ENCODE peak calls at places on chromosomes 7 and 10, in four cellular contexts. C is lower leg skin; Z is CD8-positive, alpha-beta T cell; X is dorsolateral prefrontal cortex. V is an unnamed sample.

GRCh38 chr10:121751191-121751760 is 153.0 kb upstream of the FGFR2 start:
- DNase-seq in C (no peak), Z (no peak), X (no peak), V (no peak)

GRCh38 chr10:98610855-98611254 is 164.1 kb upstream of the HPS1 start:
- DNase-seq in C (no peak), X (peak), Z (no peak), V (no peak)

GRCh38 chr10:62153191-62153590 is 115.5 kb downstream of the RTKN2 start:
- DNase-seq in C (no peak), X (no peak), Z (no peak), V (no peak)

GRCh38 chr7:50921114-50921513 is 138.4 kb upstream of the GRB10 start:
- DNase-seq in X (no peak), C (no peak), Z (no peak), V (no peak)

GRCh38 chr10:13872411-13872810 is 285.6 kb downstream of the PRPF18 start:
- DNase-seq in C (no peak), X (no peak), Z (no peak), V (no peak)

GRCh38 chr7:150464962-150465361 is 14.5 kb downstream of the GIMAP8 start:
- DNase-seq in X (no peak), Z (no peak), C (no peak), V (no peak)

GRCh38 chr10:69336952-69337311 is 58.6 kb downstream of the HK1 start:
- DNase-seq in C (no peak), X (no peak), Z (no peak), V (no peak)

GRCh38 chr10:100886946-100887345 is 25.8 kb upstream of the SLF2 start:
- DNase-seq in X (no peak), C (no peak), Z (no peak), V (no peak)

GRCh38 chr7:2539031-2540028 is 16.0 kb downstream of the BRAT1 start:
- DNase-seq in C (no peak), Z (peak), X (peak), V (no peak)

GRCh38 chr7:137443616-137444015 is 100.1 kb upstream of the PTN start:
- DNase-seq in Z (no peak), C (no peak), X (no peak), V (no peak)

GRCh38 chr7:55794527-55794926 is 68.0 kb downstream of the SEPTIN14 start:
- DNase-seq in X (no peak), C (no peak), Z (no peak), V (no peak)

GRCh38 chr10:45468110-45468509 is 94.1 kb downstream of the ALOX5 start:
- DNase-seq in X (no peak), Z (no peak), C (no peak), V (no peak)

GRCh38 chr10:113359664-113360063 is 193.2 kb upstream of the HABP2 start:
- DNase-seq in X (no peak), Z (no peak), C (no peak), V (no peak)

GRCh38 chr10:77943086-77943901 is 16.7 kb upstream of the DLG5 start:
- DNase-seq in C (no peak), X (no peak), Z (no peak), V (no peak)

GRCh38 chr7:45968856-45969536 is 47.9 kb upstream of the IGFBP3 start:
- DNase-seq in C (no peak), Z (no peak), X (no peak), V (no peak)

GRCh38 chr10:69179089-69179742 is 818 bp upstream of the SUPV3L1 start:
- DNase-seq in Z (peak), X (no peak), C (no peak), V (no peak)

GRCh38 chr10:48819806-48820205 is 119.8 kb downstream of the LRRC18 start:
- DNase-seq in C (no peak), X (no peak), Z (no peak), V (no peak)

GRCh38 chr7:47183896-47184629 is 397.8 kb downstream of the TNS3 start:
- DNase-seq in X (peak), C (no peak), Z (no peak), V (no peak)

GRCh38 chr7:39415091-39415820 is 150.9 kb upstream of the YAE1 start:
- DNase-seq in C (no peak), X (no peak), Z (no peak), V (no peak)

GRCh38 chr10:10642741-10643280 is 374.9 kb upstream of the CELF2 start:
- DNase-seq in X (no peak), C (peak), Z (no peak), V (no peak)

GRCh38 chr10:131701131-131701947 is 199.5 kb upstream of the PPP2R2D start:
- DNase-seq in X (peak), C (no peak), Z (no peak), V (no peak)

GRCh38 chr10:96831867-96832720 is at the start of gene LCOR:
- DNase-seq in X (peak), C (peak), Z (peak), V (peak)

GRCh38 chr10:124690971-124691370 is 53.2 kb downstream of the FAM53B start:
- DNase-seq in C (no peak), Z (no peak), X (no peak), V (no peak)

GRCh38 chr10:86071758-86072157 is 294.8 kb downstream of the GRID1 start:
- DNase-seq in C (no peak), Z (no peak), X (no peak), V (no peak)

GRCh38 chr10:131001438-131001837 is 310.1 kb downstream of the TCERG1L start:
- DNase-seq in C (peak), X (no peak), Z (no peak), V (no peak)

GRCh38 chr7:2499719-2500430 is 19.7 kb upstream of the LFNG start:
- DNase-seq in Z (no peak), X (no peak), C (no peak), V (no peak)

GRCh38 chr7:148535227-148535626 is 55.3 kb upstream of the C7orf33 start:
- DNase-seq in X (no peak), Z (no peak), C (peak), V (no peak)

GRCh38 chr10:3781458-3782098 is 3.4 kb downstream of the KLF6 start:
- DNase-seq in X (no peak), C (no peak), Z (peak), V (no peak)

GRCh38 chr7:91559947-91560346 is 295.7 kb downstream of the FZD1 start:
- DNase-seq in Z (no peak), C (no peak), X (no peak), V (no peak)

GRCh38 chr10:91643700-91644099 is 10.8 kb upstream of the PPP1R3C start:
- DNase-seq in X (no peak), Z (no peak), C (no peak), V (no peak)

GRCh38 chr10:16777473-16778370 is 39.5 kb downstream of the RSU1 start:
- DNase-seq in Z (no peak), X (no peak), C (no peak), V (no peak)

GRCh38 chr10:26556756-26557640 is 118.9 kb downstream of the APBB1IP start:
- DNase-seq in C (no peak), Z (peak), X (no peak), V (no peak)

GRCh38 chr7:44922351-44922694 is 37.0 kb upstream of the PURB start:
- DNase-seq in C (no peak), X (no peak), Z (no peak), V (no peak)

GRCh38 chr10:90111671-90112070 is 410.3 kb downstream of the KIF20B start:
- DNase-seq in X (no peak), Z (no peak), C (no peak), V (no peak)

GRCh38 chr7:156979007-156979606 is 29.6 kb downstream of the NOM1 start:
- DNase-seq in Z (no peak), X (no peak), C (no peak), V (no peak)

GRCh38 chr10:130458509-130458908 is 322.3 kb downstream of the GLRX3 start:
- DNase-seq in X (no peak), C (no peak), Z (no peak), V (no peak)

GRCh38 chr7:137882806-137883205 is 36.0 kb upstream of the DGKI start:
- DNase-seq in Z (no peak), C (no peak), X (no peak), V (no peak)

GRCh38 chr7:111107989-111108388 is 17.1 kb downstream of the LRRN3 start:
- DNase-seq in X (no peak), Z (no peak), C (no peak), V (no peak)

GRCh38 chr7:145106001-145106400 is 270.1 kb upstream of the TPK1 start:
- DNase-seq in X (no peak), Z (no peak), C (no peak), V (no peak)

GRCh38 chr10:120347644-120348043 is 109.4 kb upstream of the PLPP4 start:
- DNase-seq in Z (no peak), C (no peak), X (no peak), V (no peak)
- TF ChIP-seq CTCF in Z (no peak), C (no peak), X (no peak), V (no peak)

DNA sequence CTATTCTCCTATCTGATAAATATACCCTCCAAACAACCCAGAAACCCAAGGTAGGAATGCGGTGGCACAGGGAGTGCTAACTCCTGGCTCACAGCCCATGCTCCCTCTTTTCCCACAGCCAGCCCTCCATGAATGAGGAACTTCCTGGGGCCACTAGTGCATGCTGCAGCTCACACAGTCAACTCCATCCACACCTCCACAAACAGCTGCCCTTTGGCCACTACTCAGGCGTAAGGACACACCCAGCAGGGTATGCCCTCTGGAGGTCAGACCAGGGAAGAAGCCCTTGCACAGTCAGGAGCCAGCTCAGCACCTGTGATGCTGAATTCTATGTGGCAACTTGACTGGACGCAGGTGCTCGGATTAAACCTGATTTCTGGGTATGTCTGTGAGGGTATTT is 85.2 kb upstream of the PIK3CG start:
- DNase-seq in Z (no peak), X (no peak), C (no peak), V (no peak)
- TF ChIP-seq CTCF in Z (no peak), X (no peak), C (no peak), V (no peak)

GRCh38 chr7:116967254-116967922 is 14.1 kb downstream of the ST7 start:
- DNase-seq in X (no peak), Z (no peak), C (no peak), V (no peak)

GRCh38 chr7:116969371-116969902 is 16.1 kb downstream of the ST7 start:
- DNase-seq in X (no peak), Z (no peak), C (no peak), V (no peak)

GRCh38 chr7:116967983-116968382 is 14.7 kb downstream of the ST7 start:
- DNase-seq in X (no peak), Z (no peak), C (no peak), V (no peak)

GRCh38 chr7:116970148-116970910 is 17.0 kb downstream of the ST7 start:
- DNase-seq in C (no peak), X (no peak), Z (no peak), V (no peak)

GRCh38 chr7:116968626-116969025 is 15.3 kb downstream of the ST7 start:
- DNase-seq in C (no peak), Z (no peak), X (no peak), V (no peak)
- TF ChIP-seq CTCF in C (no peak), Z (no peak), X (no peak), V (no peak)

GRCh38 chr10:106520698-106521097 is 643.8 kb downstream of the SORCS1 start:
- DNase-seq in X (no peak), C (no peak), Z (no peak), V (no peak)
- TF ChIP-seq CTCF in X (no peak), C (no peak), Z (no peak), V (no peak)

DNA sequence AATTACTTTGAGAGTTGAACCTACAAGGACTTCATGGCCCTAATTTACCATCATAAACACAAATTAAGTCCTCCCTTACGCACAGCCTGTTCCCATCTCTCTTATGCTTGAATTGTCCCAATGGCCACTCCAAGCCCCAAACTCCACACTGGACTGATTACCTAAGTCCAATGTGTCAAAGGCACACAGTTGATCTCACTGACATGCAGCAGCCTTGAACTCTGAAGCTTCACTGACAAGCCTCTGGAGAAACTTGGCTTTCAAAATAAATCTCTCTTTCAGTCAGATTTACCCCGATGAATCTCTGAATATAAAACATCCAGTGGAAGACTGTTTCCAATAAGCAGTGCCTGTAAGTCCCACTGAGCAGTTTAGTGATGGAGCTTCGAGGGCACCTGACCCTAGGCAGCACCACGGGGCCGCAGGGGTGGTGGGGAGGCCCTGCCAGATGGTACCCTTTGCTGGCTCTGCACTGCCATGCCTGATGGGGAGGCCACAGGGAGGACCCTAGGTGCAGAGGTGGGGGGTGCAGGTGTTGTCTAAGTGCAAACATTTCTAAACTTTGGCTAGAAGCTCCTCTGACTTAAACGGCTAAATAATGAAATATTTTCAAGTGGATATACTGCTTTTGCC is 3.3 kb upstream of the MAT1A start:
- DNase-seq in X (no peak), Z (no peak), C (no peak), V (no peak)
- TF ChIP-seq CTCF in X (no peak), Z (no peak), C (no peak), V (no peak)

GRCh38 chr10:74231375-74231774 is 80.4 kb downstream of the ADK start:
- DNase-seq in Z (no peak), X (no peak), C (no peak), V (no peak)

GRCh38 chr10:74233281-74233680 is 82.3 kb downstream of the ADK start:
- DNase-seq in C (no peak), X (no peak), Z (no peak), V (no peak)

GRCh38 chr10:74238031-74238431 is 87.0 kb downstream of the ADK start:
- DNase-seq in Z (no peak), C (no peak), X (no peak), V (no peak)

GRCh38 chr10:74234569-74234968 is 83.5 kb downstream of the ADK start:
- DNase-seq in C (no peak), Z (no peak), X (no peak), V (no peak)
- TF ChIP-seq CTCF in C (no peak), Z (peak), X (no peak), V (peak)